ENCODE peak calls at places on chromosome 12, in four cellular contexts. V is stomach; C is CD8-positive, alpha-beta T cell; P is Panc1. R is an unnamed sample. For H3K27me3, the result is how much of the 10 kb centered on the place peaks cover.

GRCh38 chr12:118436986-118437385 is 60.6 kb downstream of the SUDS3 start:
- DNase-seq in V (no peak), C (no peak), P (no peak), R (no peak)

GRCh38 chr12:2642896-2643425 is 151.8 kb upstream of the FKBP4 start:
- DNase-seq in V (no peak), C (no peak), P (no peak), R (no peak)

GRCh38 chr12:11500222-11500860 is 105.0 kb upstream of the PRB2 start:
- DNase-seq in V (peak), C (peak), P (no peak), R (peak)

GRCh38 chr12:120224304-120225199 is 23.6 kb upstream of the RPLP0 start:
- DNase-seq in V (peak), C (no peak), P (no peak), R (no peak)

GRCh38 chr12:70576341-70577282 is 60.6 kb downstream of the PTPRB start:
- DNase-seq in V (no peak), C (no peak), P (peak), R (peak)

GRCh38 chr12:29148065-29148957 is 767 bp upstream of the FAR2 start:
- DNase-seq in V (no peak), C (no peak), P (no peak), R (no peak)

GRCh38 chr12:99059824-99060526 is 414.9 kb downstream of the APAF1 start:
- DNase-seq in V (no peak), C (no peak), P (no peak), R (no peak)

GRCh38 chr12:94055528-94055927 is 92.8 kb upstream of the PLXNC1 start:
- DNase-seq in V (no peak), C (no peak), P (no peak), R (no peak)

GRCh38 chr12:85260904-85261303 is 19.1 kb upstream of the ALX1 start:
- DNase-seq in V (no peak), C (no peak), P (no peak), R (no peak)

GRCh38 chr12:77615331-77615730 is 215.4 kb upstream of the NAV3 start:
- DNase-seq in V (no peak), C (no peak), P (no peak), R (no peak)

GRCh38 chr12:97131220-97131981 is 224.3 kb downstream of the NEDD1 start:
- DNase-seq in V (no peak), C (no peak), P (no peak), R (no peak)

GRCh38 chr12:123105427-123105826 is 45.5 kb downstream of the PITPNM2 start:
- DNase-seq in V (no peak), C (no peak), P (no peak), R (no peak)

GRCh38 chr12:52585951-52586350 is 12.3 kb upstream of the KRT74 start:
- DNase-seq in V (no peak), C (peak), P (no peak), R (no peak)

GRCh38 chr12:15788266-15789214 is 648 bp downstream of the EPS8 start:
- DNase-seq in V (peak), C (no peak), P (no peak), R (no peak)

GRCh38 chr12:85036241-85036707 is at the start of the genes LRRIQ1 and TSPAN19:
- DNase-seq in V (peak), C (no peak), P (peak), R (peak)

GRCh38 chr12:98224584-98225221 is 290.7 kb upstream of the TMPO start:
- DNase-seq in V (no peak), C (no peak), P (no peak), R (no peak)

GRCh38 chr12:93358821-93359220 is 18.9 kb upstream of the NUDT4 start:
- DNase-seq in V (no peak), C (no peak), P (no peak), R (no peak)

GRCh38 chr12:43271659-43272058 is 280.3 kb downstream of the ADAMTS20 start:
- DNase-seq in V (no peak), C (no peak), P (no peak), R (no peak)

GRCh38 chr12:104672501-104673265 is 215.9 kb downstream of the CHST11 start:
- DNase-seq in V (no peak), C (no peak), P (no peak), R (peak)

GRCh38 chr12:106246891-106247730 is 709 bp downstream of the CKAP4 start:
- DNase-seq in V (peak), C (peak), P (no peak), R (no peak)

GRCh38 chr12:26125451-26126339 is 858 bp upstream of the BHLHE41 start:
- DNase-seq in V (peak), C (no peak), P (peak), R (peak)

GRCh38 chr12:13277278-13277677 is 80.8 kb downstream of the EMP1 start:
- DNase-seq in V (no peak), C (no peak), P (no peak), R (no peak)

GRCh38 chr12:47775100-47775911 is 2.3 kb downstream of the SLC48A1 start:
- DNase-seq in V (no peak), C (no peak), P (no peak), R (no peak)

GRCh38 chr12:94875525-94875924 is 128.0 kb downstream of the NDUFA12 start:
- DNase-seq in V (no peak), C (no peak), P (peak), R (peak)

GRCh38 chr12:26319511-26319910 is 124.1 kb downstream of the SSPN start:
- DNase-seq in V (no peak), C (no peak), P (no peak), R (peak)

GRCh38 chr12:101074940-101075680 is 134.9 kb downstream of the SLC5A8 start:
- DNase-seq in V (no peak), C (no peak), P (no peak), R (no peak)

GRCh38 chr12:128323115-128323514 is 56.1 kb downstream of the TMEM132C start:
- DNase-seq in V (no peak), C (no peak), P (no peak), R (no peak)

GRCh38 chr12:115134298-115134697 is 450.3 kb upstream of the TBX3 start:
- DNase-seq in V (no peak), C (no peak), P (no peak), R (no peak)

GRCh38 chr12:29691146-29691854 is 92.4 kb downstream of the TMTC1 start:
- DNase-seq in V (no peak), C (no peak), P (no peak), R (no peak)

GRCh38 chr12:67633708-67634107 is 14.8 kb upstream of the DYRK2 start:
- DNase-seq in V (peak), C (no peak), P (no peak), R (no peak)

GRCh38 chr12:116722245-116722644 is 15.6 kb downstream of the SPRING1 start:
- DNase-seq in V (no peak), C (no peak), P (no peak), R (no peak)

GRCh38 chr12:45729233-45730115 is at the start of gene ARID2:
- DNase-seq in V (peak), C (peak), P (no peak), R (no peak)

GRCh38 chr12:4809013-4809448 is 88.8 kb downstream of the GALNT8 start:
- DNase-seq in V (no peak), C (no peak), P (no peak), R (no peak)
- H3K4me3 ChIP-seq in V (peak), C (no peak), P (no peak), R (peak)

DNA sequence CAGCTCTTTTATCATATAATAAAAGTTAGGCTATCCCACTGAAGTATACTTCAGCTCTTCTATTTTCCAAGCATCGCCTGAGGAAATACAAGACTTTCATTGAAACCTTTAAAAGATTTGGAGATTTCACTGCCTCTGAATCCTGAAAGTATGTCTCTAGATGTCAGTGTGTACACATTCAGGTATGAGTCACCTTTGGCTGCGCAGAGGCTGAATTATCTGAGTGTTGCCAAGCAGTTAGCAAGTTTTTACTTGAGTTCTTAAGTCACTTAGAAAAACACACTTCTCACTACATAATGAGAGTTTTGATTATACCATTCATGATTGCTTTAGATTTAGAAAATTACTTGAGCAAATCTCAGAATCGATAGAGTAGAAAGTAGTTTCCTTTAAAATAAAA is 210.3 kb downstream of the TMTC2 start:
- DNase-seq in V (peak), C (no peak), P (no peak), R (peak)
- TF ChIP-seq CTCF in V (no peak), C (no peak), P (no peak), R (no peak)

GRCh38 chr12:53958128-53958527 is 3.4 kb downstream of the HOXC12 start:
- DNase-seq in V (no peak), C (no peak), P (no peak), R (no peak)
- H3K27me3 ChIP-seq in V (half or more), C (half or more), P (under half), R (half or more)

DNA sequence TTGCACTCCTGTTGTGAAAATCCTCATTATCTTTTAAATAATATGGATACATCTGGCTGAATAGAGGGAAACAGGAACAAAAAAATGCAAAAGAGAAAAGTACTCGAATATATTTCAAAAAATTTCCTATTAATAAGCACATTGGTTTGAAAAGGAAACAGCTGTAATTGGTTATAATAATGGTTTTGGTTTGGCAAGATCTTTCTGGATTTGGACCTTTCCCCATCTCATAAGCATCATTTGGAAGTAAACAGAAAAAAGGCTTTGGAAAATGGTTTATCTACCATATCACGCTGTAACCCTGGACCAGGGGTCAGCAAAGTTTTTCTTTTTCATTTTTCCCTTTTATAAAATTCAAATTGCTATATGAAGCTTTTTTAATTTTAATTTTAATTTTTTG is 2.8 kb upstream of the NINJ2 start:
- DNase-seq in V (no peak), C (no peak), P (no peak), R (no peak)
- H3K4me3 ChIP-seq in V (no peak), C (no peak), P (no peak), R (no peak)

GRCh38 chr12:124273630-124274029 is 21.3 kb upstream of the RFLNA start:
- DNase-seq in V (no peak), C (no peak), P (no peak), R (peak)
- TF ChIP-seq CTCF in V (no peak), C (no peak), P (no peak), R (peak)

GRCh38 chr12:57221169-57221917 is 4.7 kb downstream of the NXPH4 start:
- DNase-seq in V (no peak), C (no peak), P (no peak), R (no peak)

GRCh38 chr12:57222286-57223190 is 5.9 kb downstream of the NXPH4 start:
- DNase-seq in V (no peak), C (no peak), P (no peak), R (no peak)

GRCh38 chr12:57219205-57219992 is 2.8 kb downstream of the NXPH4 start:
- DNase-seq in V (no peak), C (no peak), P (no peak), R (no peak)

GRCh38 chr12:57219993-57220728 is 3.6 kb downstream of the NXPH4 start:
- DNase-seq in V (no peak), C (no peak), P (no peak), R (no peak)

GRCh38 chr12:57220770-57221168 is 4.2 kb downstream of the NXPH4 start:
- DNase-seq in V (no peak), C (no peak), P (no peak), R (no peak)
- H3K27me3 ChIP-seq in V (under half), C (half or more), P (under half), R (half or more)

R was measured in kidney epithelial cell.